ENCODE peak calls at places on chromosomes 16 and 17, in ten cellular contexts. One of them, this sample, is unnamed.

GRCh38 chr16:25367773-25368172 is 110.1 kb upstream of the ZKSCAN2 start:
- DNase-seq in body of pancreas: no peak
- DNase-seq in prostate gland: no peak
- DNase-seq in heart left ventricle: no peak
- DNase-seq in right lobe of liver: no peak
- DNase-seq in esophagus squamous epithelium: no peak
- DNase-seq in A549: no peak
- DNase-seq in uterus: no peak
- DNase-seq in Peyer's patch: no peak
- DNase-seq in stomach: no peak
- DNase-seq in this sample: no peak

GRCh38 chr16:58063377-58064076 is 38.0 kb downstream of the MMP15 start:
- DNase-seq in body of pancreas: no peak
- DNase-seq in prostate gland: no peak
- DNase-seq in heart left ventricle: no peak
- DNase-seq in right lobe of liver: no peak
- DNase-seq in esophagus squamous epithelium: no peak
- DNase-seq in A549: no peak
- DNase-seq in uterus: no peak
- DNase-seq in Peyer's patch: no peak
- DNase-seq in stomach: no peak
- DNase-seq in this sample: no peak

GRCh38 chr17:60416368-60416925 is 5.8 kb upstream of the CHCT1 start:
- DNase-seq in body of pancreas: no peak
- DNase-seq in prostate gland: no peak
- DNase-seq in heart left ventricle: no peak
- DNase-seq in right lobe of liver: no peak
- DNase-seq in esophagus squamous epithelium: no peak
- DNase-seq in A549: no peak
- DNase-seq in uterus: no peak
- DNase-seq in Peyer's patch: no peak
- DNase-seq in stomach: no peak
- DNase-seq in this sample: no peak

GRCh38 chr16:89601906-89602272 is 11.6 kb upstream of the DPEP1 start:
- DNase-seq in body of pancreas: no peak
- DNase-seq in prostate gland: no peak
- DNase-seq in heart left ventricle: no peak
- DNase-seq in right lobe of liver: no peak
- DNase-seq in esophagus squamous epithelium: no peak
- DNase-seq in A549: no peak
- DNase-seq in uterus: no peak
- DNase-seq in Peyer's patch: no peak
- DNase-seq in stomach: no peak
- DNase-seq in this sample: no peak

GRCh38 chr16:2365397-2365796 is 24.9 kb upstream of the ABCA3 start:
- DNase-seq in body of pancreas: no peak
- DNase-seq in prostate gland: no peak
- DNase-seq in heart left ventricle: no peak
- DNase-seq in right lobe of liver: no peak
- DNase-seq in esophagus squamous epithelium: no peak
- DNase-seq in A549: no peak
- DNase-seq in uterus: no peak
- DNase-seq in Peyer's patch: no peak
- DNase-seq in stomach: no peak
- DNase-seq in this sample: no peak

GRCh38 chr16:86072328-86073102 is 173.6 kb downstream of the IRF8 start:
- DNase-seq in body of pancreas: peak
- DNase-seq in prostate gland: peak
- DNase-seq in heart left ventricle: peak
- DNase-seq in right lobe of liver: peak
- DNase-seq in esophagus squamous epithelium: no peak
- DNase-seq in A549: peak
- DNase-seq in uterus: peak
- DNase-seq in Peyer's patch: peak
- DNase-seq in stomach: peak
- DNase-seq in this sample: peak

GRCh38 chr16:11612110-11612981 is 25.6 kb upstream of the LITAF start:
- DNase-seq in body of pancreas: peak
- DNase-seq in prostate gland: no peak
- DNase-seq in heart left ventricle: peak
- DNase-seq in right lobe of liver: peak
- DNase-seq in esophagus squamous epithelium: no peak
- DNase-seq in A549: no peak
- DNase-seq in uterus: no peak
- DNase-seq in Peyer's patch: peak
- DNase-seq in stomach: peak
- DNase-seq in this sample: no peak

GRCh38 chr17:68143425-68143824 is 104.4 kb upstream of the AMZ2 start:
- DNase-seq in body of pancreas: no peak
- DNase-seq in prostate gland: no peak
- DNase-seq in heart left ventricle: no peak
- DNase-seq in right lobe of liver: no peak
- DNase-seq in esophagus squamous epithelium: no peak
- DNase-seq in A549: no peak
- DNase-seq in uterus: no peak
- DNase-seq in Peyer's patch: no peak
- DNase-seq in stomach: no peak
- DNase-seq in this sample: no peak

GRCh38 chr17:76967762-76968161 is 99.6 kb downstream of the MGAT5B start:
- DNase-seq in body of pancreas: no peak
- DNase-seq in prostate gland: no peak
- DNase-seq in heart left ventricle: no peak
- DNase-seq in right lobe of liver: no peak
- DNase-seq in esophagus squamous epithelium: no peak
- DNase-seq in A549: no peak
- DNase-seq in uterus: no peak
- DNase-seq in Peyer's patch: no peak
- DNase-seq in stomach: no peak
- DNase-seq in this sample: no peak

GRCh38 chr16:75420987-75421819 is 12.1 kb downstream of the CFDP1 start:
- DNase-seq in body of pancreas: peak
- DNase-seq in prostate gland: peak
- DNase-seq in heart left ventricle: peak
- DNase-seq in right lobe of liver: peak
- DNase-seq in esophagus squamous epithelium: no peak
- DNase-seq in A549: no peak
- DNase-seq in uterus: peak
- DNase-seq in Peyer's patch: peak
- DNase-seq in stomach: peak
- DNase-seq in this sample: peak

GRCh38 chr17:47955497-47956461 is 1.9 kb downstream of the PRR15L start:
- DNase-seq in body of pancreas: peak
- DNase-seq in prostate gland: peak
- DNase-seq in heart left ventricle: no peak
- DNase-seq in right lobe of liver: peak
- DNase-seq in esophagus squamous epithelium: no peak
- DNase-seq in A549: no peak
- DNase-seq in uterus: no peak
- DNase-seq in Peyer's patch: peak
- DNase-seq in stomach: peak
- DNase-seq in this sample: no peak

GRCh38 chr16:17038415-17038814 is 432.3 kb downstream of the XYLT1 start:
- DNase-seq in body of pancreas: no peak
- DNase-seq in prostate gland: no peak
- DNase-seq in heart left ventricle: no peak
- DNase-seq in right lobe of liver: no peak
- DNase-seq in esophagus squamous epithelium: no peak
- DNase-seq in A549: no peak
- DNase-seq in uterus: no peak
- DNase-seq in Peyer's patch: no peak
- DNase-seq in stomach: no peak
- DNase-seq in this sample: no peak

GRCh38 chr17:46925185-46925858 is 2.4 kb downstream of the GOSR2 start:
- DNase-seq in body of pancreas: no peak
- DNase-seq in prostate gland: no peak
- DNase-seq in heart left ventricle: no peak
- DNase-seq in right lobe of liver: no peak
- DNase-seq in esophagus squamous epithelium: no peak
- DNase-seq in A549: no peak
- DNase-seq in uterus: no peak
- DNase-seq in Peyer's patch: peak
- DNase-seq in stomach: no peak
- DNase-seq in this sample: no peak

GRCh38 chr16:10228779-10229178 is 46.6 kb upstream of the GRIN2A start:
- DNase-seq in body of pancreas: no peak
- DNase-seq in prostate gland: no peak
- DNase-seq in heart left ventricle: no peak
- DNase-seq in right lobe of liver: no peak
- DNase-seq in esophagus squamous epithelium: no peak
- DNase-seq in A549: no peak
- DNase-seq in uterus: no peak
- DNase-seq in Peyer's patch: no peak
- DNase-seq in stomach: no peak
- DNase-seq in this sample: no peak

GRCh38 chr16:24538756-24539294 is 541 bp upstream of the RBBP6 start:
- DNase-seq in body of pancreas: peak
- DNase-seq in prostate gland: no peak
- DNase-seq in heart left ventricle: no peak
- DNase-seq in right lobe of liver: no peak
- DNase-seq in esophagus squamous epithelium: no peak
- DNase-seq in A549: peak
- DNase-seq in uterus: no peak
- DNase-seq in Peyer's patch: no peak
- DNase-seq in stomach: peak
- DNase-seq in this sample: no peak

GRCh38 chr17:40558300-40558584 is 7.0 kb downstream of the CCR7 start:
- DNase-seq in body of pancreas: peak
- DNase-seq in prostate gland: no peak
- DNase-seq in heart left ventricle: no peak
- DNase-seq in right lobe of liver: no peak
- DNase-seq in esophagus squamous epithelium: no peak
- DNase-seq in A549: no peak
- DNase-seq in uterus: no peak
- DNase-seq in Peyer's patch: no peak
- DNase-seq in stomach: peak
- DNase-seq in this sample: peak

GRCh38 chr17:40555296-40556190 is 9.7 kb downstream of the CCR7 start:
- DNase-seq in body of pancreas: peak
- DNase-seq in prostate gland: no peak
- DNase-seq in heart left ventricle: no peak
- DNase-seq in right lobe of liver: no peak
- DNase-seq in esophagus squamous epithelium: no peak
- DNase-seq in A549: no peak
- DNase-seq in uterus: peak
- DNase-seq in Peyer's patch: peak
- DNase-seq in stomach: peak
- DNase-seq in this sample: peak

GRCh38 chr17:40557531-40558299 is 7.6 kb downstream of the CCR7 start:
- DNase-seq in body of pancreas: peak
- DNase-seq in prostate gland: no peak
- DNase-seq in heart left ventricle: no peak
- DNase-seq in right lobe of liver: no peak
- DNase-seq in esophagus squamous epithelium: no peak
- DNase-seq in A549: no peak
- DNase-seq in uterus: peak
- DNase-seq in Peyer's patch: peak
- DNase-seq in stomach: peak
- DNase-seq in this sample: no peak

GRCh38 chr17:40556198-40556661 is 9.0 kb downstream of the CCR7 start:
- DNase-seq in body of pancreas: peak
- DNase-seq in prostate gland: no peak
- DNase-seq in heart left ventricle: no peak
- DNase-seq in right lobe of liver: no peak
- DNase-seq in esophagus squamous epithelium: no peak
- DNase-seq in A549: no peak
- DNase-seq in uterus: no peak
- DNase-seq in Peyer's patch: no peak
- DNase-seq in stomach: peak
- DNase-seq in this sample: no peak

GRCh38 chr17:40556884-40557414 is 8.3 kb downstream of the CCR7 start:
- DNase-seq in body of pancreas: peak
- DNase-seq in prostate gland: no peak
- DNase-seq in heart left ventricle: peak
- DNase-seq in right lobe of liver: no peak
- DNase-seq in esophagus squamous epithelium: no peak
- DNase-seq in A549: no peak
- DNase-seq in uterus: peak
- DNase-seq in Peyer's patch: peak
- DNase-seq in stomach: peak
- DNase-seq in this sample: peak
- TF ChIP-seq POLR2A in body of pancreas: no peak
- TF ChIP-seq POLR2A in prostate gland: no peak
- TF ChIP-seq POLR2A in heart left ventricle: no peak
- TF ChIP-seq POLR2A in right lobe of liver: no peak
- TF ChIP-seq POLR2A in esophagus squamous epithelium: no peak
- TF ChIP-seq POLR2A in A549: no peak
- TF ChIP-seq POLR2A in uterus: peak
- TF ChIP-seq POLR2A in Peyer's patch: no peak
- TF ChIP-seq POLR2A in stomach: no peak
- TF ChIP-seq POLR2A in this sample: no peak

GRCh38 chr17:49904904-49905303 is 57.0 kb upstream of the TAC4 start:
- DNase-seq in body of pancreas: no peak
- DNase-seq in prostate gland: no peak
- DNase-seq in heart left ventricle: no peak
- DNase-seq in right lobe of liver: no peak
- DNase-seq in esophagus squamous epithelium: no peak
- DNase-seq in A549: no peak
- DNase-seq in uterus: no peak
- DNase-seq in Peyer's patch: no peak
- DNase-seq in stomach: no peak
- DNase-seq in this sample: no peak
- H3K27ac ChIP-seq in body of pancreas: no peak
- H3K27ac ChIP-seq in prostate gland: no peak
- H3K27ac ChIP-seq in heart left ventricle: no peak
- H3K27ac ChIP-seq in right lobe of liver: no peak
- H3K27ac ChIP-seq in esophagus squamous epithelium: no peak
- H3K27ac ChIP-seq in A549: no peak
- H3K27ac ChIP-seq in uterus: no peak
- H3K27ac ChIP-seq in Peyer's patch: no peak
- H3K27ac ChIP-seq in stomach: no peak
- H3K27ac ChIP-seq in this sample: no peak

GRCh38 chr17:45311762-45312476 is 4.9 kb downstream of the MAP3K14 start:
- DNase-seq in body of pancreas: peak
- DNase-seq in prostate gland: peak
- DNase-seq in heart left ventricle: peak
- DNase-seq in right lobe of liver: peak
- DNase-seq in esophagus squamous epithelium: no peak
- DNase-seq in A549: peak
- DNase-seq in uterus: no peak
- DNase-seq in Peyer's patch: peak
- DNase-seq in stomach: peak
- DNase-seq in this sample: peak
- TF ChIP-seq POLR2A in body of pancreas: peak
- TF ChIP-seq POLR2A in prostate gland: peak
- TF ChIP-seq POLR2A in heart left ventricle: no peak
- TF ChIP-seq POLR2A in right lobe of liver: peak
- TF ChIP-seq POLR2A in esophagus squamous epithelium: peak
- TF ChIP-seq POLR2A in A549: no peak
- TF ChIP-seq POLR2A in uterus: no peak
- TF ChIP-seq POLR2A in Peyer's patch: peak
- TF ChIP-seq POLR2A in stomach: no peak
- TF ChIP-seq POLR2A in this sample: peak

GRCh38 chr17:66459811-66460270 is 157.4 kb downstream of the PRKCA start:
- DNase-seq in body of pancreas: peak
- DNase-seq in prostate gland: no peak
- DNase-seq in heart left ventricle: peak
- DNase-seq in right lobe of liver: peak
- DNase-seq in esophagus squamous epithelium: no peak
- DNase-seq in A549: peak
- DNase-seq in uterus: peak
- DNase-seq in Peyer's patch: peak
- DNase-seq in stomach: peak
- DNase-seq in this sample: peak
- H3K27ac ChIP-seq in body of pancreas: no peak
- H3K27ac ChIP-seq in prostate gland: no peak
- H3K27ac ChIP-seq in heart left ventricle: peak
- H3K27ac ChIP-seq in right lobe of liver: peak
- H3K27ac ChIP-seq in esophagus squamous epithelium: peak
- H3K27ac ChIP-seq in A549: peak
- H3K27ac ChIP-seq in uterus: peak
- H3K27ac ChIP-seq in Peyer's patch: no peak
- H3K27ac ChIP-seq in stomach: peak
- H3K27ac ChIP-seq in this sample: peak

GRCh38 chr16:56610017-56610608 is 1.7 kb downstream of the MT2A start:
- DNase-seq in body of pancreas: no peak
- DNase-seq in prostate gland: peak
- DNase-seq in heart left ventricle: no peak
- DNase-seq in right lobe of liver: peak
- DNase-seq in esophagus squamous epithelium: no peak
- DNase-seq in A549: peak
- DNase-seq in uterus: peak
- DNase-seq in Peyer's patch: peak
- DNase-seq in stomach: peak
- DNase-seq in this sample: peak
- TF ChIP-seq POLR2A in body of pancreas: no peak
- TF ChIP-seq POLR2A in prostate gland: peak
- TF ChIP-seq POLR2A in heart left ventricle: peak
- TF ChIP-seq POLR2A in right lobe of liver: peak
- TF ChIP-seq POLR2A in esophagus squamous epithelium: peak
- TF ChIP-seq POLR2A in A549: no peak
- TF ChIP-seq POLR2A in uterus: no peak
- TF ChIP-seq POLR2A in Peyer's patch: no peak
- TF ChIP-seq POLR2A in stomach: no peak
- TF ChIP-seq POLR2A in this sample: no peak

This sample was measured in adrenal gland.